ENCODE peak calls at places on chromosomes 16 and 17, in eight cellular contexts. P is lung, E is astrocyte of the spinal cord, U is BE2C, H is AG09309, C is fibroblast of pulmonary artery, G is psoas muscle, K is A673. W is an unnamed sample.

GRCh38 chr16:53509906-53510703 is 7.1 kb upstream of the AKTIP start:
- DNase-seq in U (peak), K (peak), P (peak), C (peak), E (peak), H (no peak), G (peak), W (peak)

GRCh38 chr17:74199306-74200092 is 4.0 kb upstream of the RPL38 start:
- DNase-seq in E (peak), U (peak), P (peak), G (peak), K (peak), C (peak), H (no peak), W (peak)

GRCh38 chr17:63774141-63774981 is at the start of gene DDX42:
- DNase-seq in C (peak), H (no peak), P (peak), E (peak), G (peak), K (peak), U (peak), W (peak)

GRCh38 chr17:54968954-54969400 is 412 bp downstream of the STXBP4 start:
- DNase-seq in U (no peak), H (no peak), E (no peak), G (peak), C (peak), K (peak), P (no peak), W (peak)

GRCh38 chr17:20852541-20853370 is 190.1 kb downstream of the USP22 start:
- DNase-seq in P (no peak), C (no peak), H (no peak), K (peak), E (peak), G (no peak), U (no peak), W (peak)

GRCh38 chr16:73022534-73022933 is 25.4 kb downstream of the ZFHX3 start:
- DNase-seq in U (no peak), E (no peak), K (no peak), P (no peak), C (no peak), H (no peak), G (no peak), W (no peak)

GRCh38 chr17:2723505-2723996 is 12.0 kb upstream of the CLUH start:
- DNase-seq in H (no peak), P (no peak), G (no peak), K (peak), C (no peak), U (peak), E (no peak), W (no peak)

GRCh38 chr17:40936437-40936971 is 942 bp downstream of the KRT23 start:
- DNase-seq in H (no peak), G (no peak), U (no peak), P (no peak), C (no peak), E (no peak), K (no peak), W (no peak)

GRCh38 chr17:74192950-74193781 is 10.3 kb upstream of the RPL38 start:
- DNase-seq in K (no peak), G (peak), P (no peak), H (no peak), C (no peak), E (no peak), U (peak), W (peak)

DNA sequence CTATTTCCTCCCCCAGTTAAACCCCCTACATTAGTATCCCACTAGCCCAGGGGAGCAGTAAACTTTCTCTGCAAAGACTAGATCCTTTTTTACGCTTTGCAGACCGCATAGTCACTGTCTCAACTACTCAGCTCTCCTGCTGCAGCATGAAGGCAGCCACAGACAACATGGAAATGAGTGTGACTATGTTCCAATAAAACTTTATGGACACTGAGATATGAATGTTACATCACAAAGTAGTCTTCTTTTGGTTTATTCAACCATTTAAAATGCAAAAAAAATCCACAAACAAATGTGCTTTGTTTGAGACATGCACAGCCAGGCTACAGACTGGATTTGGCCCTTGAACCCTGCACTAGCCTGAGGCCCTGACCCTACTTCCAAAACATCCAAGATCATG is 1.9 kb upstream of the RNASEK start:
- DNase-seq in C (no peak), G (no peak), P (no peak), K (no peak), E (no peak), U (no peak), H (no peak), W (no peak)
- H3K4me3 ChIP-seq in C (peak), G (peak), P (no peak), K (no peak), E (no peak), U (no peak), H (no peak), W (peak)

DNA sequence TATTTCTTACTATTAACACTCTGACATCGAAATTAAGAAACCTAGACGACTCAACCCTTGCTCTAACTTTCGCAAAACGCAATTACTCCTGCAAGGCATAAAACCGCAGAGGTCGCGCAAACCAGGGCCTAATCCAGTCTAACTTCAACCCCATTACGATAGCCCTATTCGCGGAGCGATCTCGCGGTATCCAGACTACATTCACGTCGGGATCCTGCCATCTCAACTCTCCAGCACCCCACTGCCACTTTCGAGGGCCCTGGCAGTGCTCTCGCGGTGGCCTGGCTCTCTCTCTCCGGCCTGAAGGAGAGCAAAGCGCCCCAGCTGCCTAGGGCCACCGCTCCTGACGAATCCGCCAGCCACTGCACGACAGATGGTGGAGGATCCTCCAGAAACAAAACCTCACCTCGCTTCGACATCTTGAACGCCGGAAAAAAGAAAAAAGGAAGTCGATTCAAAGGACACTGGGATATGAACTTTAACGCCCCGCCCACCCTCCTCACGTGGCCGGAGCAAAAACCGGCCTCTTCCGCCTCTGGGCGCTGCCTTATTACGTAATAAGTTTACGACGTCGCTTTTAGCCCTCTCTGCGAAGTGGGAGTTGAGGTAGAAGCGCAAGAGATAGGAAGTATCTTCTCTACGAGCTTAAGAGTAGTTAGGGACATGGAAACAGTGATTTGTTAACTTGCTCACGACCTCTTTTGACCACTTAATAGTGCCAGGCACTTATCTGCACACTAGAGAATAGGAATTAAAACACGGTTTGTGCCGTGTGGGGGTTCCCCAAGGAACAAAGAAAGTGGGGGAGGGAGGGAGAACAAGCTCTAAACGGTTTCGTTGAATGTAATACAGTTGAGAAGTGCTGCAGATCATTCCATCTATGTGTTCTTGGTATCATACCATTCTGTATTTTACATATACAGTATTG is at the start of gene RPL23:
- DNase-seq in P (peak), K (peak), H (peak), G (peak), E (peak), U (peak), C (peak), W (peak)
- TF ChIP-seq CTCF in P (no peak), K (no peak), H (no peak), G (no peak), E (no peak), U (no peak), C (no peak), W (no peak)

GRCh38 chr17:44493339-44493738 is 9.9 kb downstream of the GPATCH8 start:
- DNase-seq in G (no peak), K (no peak), P (no peak), E (no peak), H (no peak), C (no peak), U (no peak), W (no peak)

GRCh38 chr17:44487170-44487569 is 16.0 kb downstream of the GPATCH8 start:
- DNase-seq in G (no peak), E (no peak), H (no peak), U (no peak), K (no peak), C (no peak), P (no peak), W (no peak)

GRCh38 chr17:44492706-44493272 is 10.4 kb downstream of the GPATCH8 start:
- DNase-seq in P (no peak), E (no peak), C (no peak), U (no peak), K (no peak), H (no peak), G (no peak), W (no peak)

DNA sequence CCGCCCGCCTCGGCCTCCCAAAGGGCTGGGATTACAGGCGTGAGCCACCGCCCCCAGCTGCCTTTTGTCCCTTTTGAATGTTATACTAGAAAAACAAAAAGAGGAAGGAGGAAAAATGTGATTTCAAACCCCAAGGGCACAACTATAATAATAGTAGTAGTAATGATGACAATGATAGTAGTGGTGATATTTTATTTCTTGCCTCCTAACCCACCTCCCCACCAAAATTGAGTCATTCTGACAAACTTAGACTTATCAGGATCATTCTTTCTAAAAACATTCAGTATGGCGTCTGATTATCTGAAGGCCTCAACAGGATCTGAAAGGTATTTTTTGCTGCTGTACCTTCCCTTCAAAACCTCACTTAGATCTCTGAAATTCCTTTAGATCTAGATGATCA is 13.6 kb downstream of the GPATCH8 start:
- DNase-seq in K (no peak), P (no peak), G (no peak), U (no peak), H (no peak), E (no peak), C (no peak), W (no peak)
- H3K4me3 ChIP-seq in K (no peak), P (no peak), G (no peak), U (no peak), H (no peak), E (no peak), C (no peak), W (no peak)

GRCh38 chr17:70017941-70018340 is 57.1 kb upstream of the KCNJ16 start:
- DNase-seq in K (no peak), U (no peak), G (no peak), H (no peak), C (no peak), E (no peak), P (no peak), W (no peak)
- TF ChIP-seq CTCF in K (no peak), U (no peak), G (no peak), H (no peak), C (no peak), E (no peak), P (no peak), W (no peak)

DNA sequence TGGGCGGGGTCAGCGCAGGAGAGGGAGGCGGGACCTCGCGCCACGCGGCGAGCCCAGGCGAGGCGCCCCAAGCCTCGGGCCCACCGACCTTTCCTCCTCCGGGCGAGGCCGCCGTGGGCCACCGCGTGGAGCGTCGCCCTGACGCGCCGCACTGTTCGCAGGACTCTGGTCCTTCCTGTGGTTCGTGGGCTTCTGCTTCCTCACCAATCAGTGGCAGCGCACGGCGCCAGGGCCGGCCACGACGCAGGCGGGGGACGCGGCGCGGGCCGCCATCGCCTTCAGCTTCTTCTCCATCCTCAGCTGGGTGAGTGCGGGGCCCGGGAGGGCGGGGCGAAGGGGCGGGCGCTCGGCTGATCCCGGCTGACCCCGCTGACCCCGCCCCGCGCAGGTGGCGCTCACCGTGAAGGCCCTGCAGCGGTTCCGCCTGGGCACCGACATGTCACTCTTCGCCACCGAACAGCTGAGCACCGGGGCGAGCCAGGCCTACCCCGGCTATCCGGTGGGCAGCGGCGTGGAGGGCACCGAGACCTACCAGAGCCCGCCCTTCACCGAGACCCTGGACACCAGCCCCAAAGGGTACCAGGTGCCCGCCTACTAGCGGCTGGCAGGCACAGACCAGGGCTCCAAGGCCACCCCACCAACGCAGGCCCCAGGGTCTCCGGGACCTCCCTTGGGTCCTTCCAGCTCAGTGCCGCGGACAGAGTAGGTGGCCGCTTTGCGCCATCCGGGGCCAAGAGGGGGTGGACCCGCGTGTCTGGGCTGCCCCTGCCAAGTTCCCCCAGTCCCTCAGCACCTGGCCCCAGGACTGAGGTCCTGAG is 2.9 kb downstream of the SYNGR3 start:
- DNase-seq in H (no peak), P (no peak), K (no peak), C (no peak), G (no peak), U (no peak), E (no peak), W (no peak)
- H3K4me3 ChIP-seq in H (no peak), P (peak), K (no peak), C (no peak), G (peak), U (no peak), E (no peak), W (no peak)

GRCh38 chr17:65797809-65798208 is 236.4 kb upstream of the AXIN2 start:
- DNase-seq in G (no peak), H (no peak), C (no peak), K (peak), U (peak), P (no peak), E (no peak), W (peak)
- TF ChIP-seq CTCF in G (no peak), H (no peak), C (peak), K (peak), U (peak), P (no peak), E (peak), W (peak)

GRCh38 chr16:28875134-28876015 is 2.9 kb upstream of the ATP2A1 start:
- DNase-seq in K (no peak), H (no peak), G (peak), E (no peak), C (no peak), U (no peak), P (no peak), W (no peak)
- H3K4me3 ChIP-seq in K (no peak), H (no peak), G (peak), E (no peak), C (no peak), U (no peak), P (no peak), W (no peak)

W was measured in fibroblast of villous mesenchyme.